ENCODE peak calls at places on chromosomes 16 and 17, in five cellular contexts. One of them, this sample, is unnamed.
A peak's percentile ranks its signal among the peaks of the same experiment; 100 is the strongest.

GRCh38 chr17:30378191-30378796 is 433 bp upstream of the CPD start:
- DNase-seq in WERI-Rb-1: no peak
- DNase-seq in heart left ventricle: peak; percentile 27
- DNase-seq in CD4-positive, CD25-positive, alpha-beta regulatory T cell: peak; percentile 79
- DNase-seq in HCT116: no peak
- DNase-seq in this sample: peak; percentile 53

GRCh38 chr16:11016993-11017392 is 72.6 kb downstream of the CLEC16A start:
- DNase-seq in WERI-Rb-1: no peak
- DNase-seq in heart left ventricle: no peak
- DNase-seq in CD4-positive, CD25-positive, alpha-beta regulatory T cell: peak; percentile 65
- DNase-seq in HCT116: peak; percentile 32
- DNase-seq in this sample: no peak

GRCh38 chr17:54967621-54968258 is 714 bp downstream of the COX11 start:
- DNase-seq in WERI-Rb-1: peak; percentile 39
- DNase-seq in heart left ventricle: no peak
- DNase-seq in CD4-positive, CD25-positive, alpha-beta regulatory T cell: no peak
- DNase-seq in HCT116: peak; percentile 31
- DNase-seq in this sample: peak; percentile 64

GRCh38 chr17:28940675-28941074 is 10.6 kb downstream of the PHF12 start:
- DNase-seq in WERI-Rb-1: no peak
- DNase-seq in heart left ventricle: no peak
- DNase-seq in CD4-positive, CD25-positive, alpha-beta regulatory T cell: no peak
- DNase-seq in HCT116: no peak
- DNase-seq in this sample: no peak

GRCh38 chr17:78864117-78864516 is 23.5 kb upstream of the USP36 start:
- DNase-seq in WERI-Rb-1: no peak
- DNase-seq in heart left ventricle: no peak
- DNase-seq in CD4-positive, CD25-positive, alpha-beta regulatory T cell: no peak
- DNase-seq in HCT116: no peak
- DNase-seq in this sample: no peak

GRCh38 chr17:6239237-6239798 is 169.1 kb downstream of the WSCD1 start:
- DNase-seq in WERI-Rb-1: no peak
- DNase-seq in heart left ventricle: no peak
- DNase-seq in CD4-positive, CD25-positive, alpha-beta regulatory T cell: no peak
- DNase-seq in HCT116: no peak
- DNase-seq in this sample: no peak

GRCh38 chr16:58461056-58461455 is 38.9 kb upstream of the NDRG4 start:
- DNase-seq in WERI-Rb-1: peak; percentile 35
- DNase-seq in heart left ventricle: no peak
- DNase-seq in CD4-positive, CD25-positive, alpha-beta regulatory T cell: no peak
- DNase-seq in HCT116: peak; percentile 27
- DNase-seq in this sample: no peak

GRCh38 chr17:79987187-79987889 is 48.3 kb downstream of the TBC1D16 start:
- DNase-seq in WERI-Rb-1: no peak
- DNase-seq in heart left ventricle: no peak
- DNase-seq in CD4-positive, CD25-positive, alpha-beta regulatory T cell: no peak
- DNase-seq in HCT116: peak; percentile 39
- DNase-seq in this sample: peak; percentile 65

GRCh38 chr17:7558544-7559306 is at the start of gene TNFSF13:
- DNase-seq in WERI-Rb-1: no peak
- DNase-seq in heart left ventricle: no peak
- DNase-seq in CD4-positive, CD25-positive, alpha-beta regulatory T cell: no peak
- DNase-seq in HCT116: no peak
- DNase-seq in this sample: no peak

GRCh38 chr17:76681222-76682137 is 29.3 kb downstream of the MXRA7 start:
- DNase-seq in WERI-Rb-1: peak; percentile 90
- DNase-seq in heart left ventricle: peak; percentile 72
- DNase-seq in CD4-positive, CD25-positive, alpha-beta regulatory T cell: peak; percentile 79
- DNase-seq in HCT116: peak; percentile 56
- DNase-seq in this sample: peak; percentile 91

GRCh38 chr16:30418350-30419181 is 11.2 kb downstream of the ZNF771 start:
- DNase-seq in WERI-Rb-1: no peak
- DNase-seq in heart left ventricle: no peak
- DNase-seq in CD4-positive, CD25-positive, alpha-beta regulatory T cell: no peak
- DNase-seq in HCT116: no peak
- DNase-seq in this sample: no peak

GRCh38 chr16:30416624-30417298 is 9.4 kb downstream of the ZNF771 start:
- DNase-seq in WERI-Rb-1: no peak
- DNase-seq in heart left ventricle: no peak
- DNase-seq in CD4-positive, CD25-positive, alpha-beta regulatory T cell: no peak
- DNase-seq in HCT116: no peak
- DNase-seq in this sample: peak; percentile 50

GRCh38 chr16:30421010-30421409 is 8.8 kb downstream of the DCTPP1 start:
- DNase-seq in WERI-Rb-1: no peak
- DNase-seq in heart left ventricle: no peak
- DNase-seq in CD4-positive, CD25-positive, alpha-beta regulatory T cell: no peak
- DNase-seq in HCT116: no peak
- DNase-seq in this sample: no peak

GRCh38 chr16:30416047-30416603 is 8.7 kb downstream of the ZNF771 start:
- DNase-seq in WERI-Rb-1: no peak
- DNase-seq in heart left ventricle: no peak
- DNase-seq in CD4-positive, CD25-positive, alpha-beta regulatory T cell: no peak
- DNase-seq in HCT116: no peak
- DNase-seq in this sample: no peak

DNA sequence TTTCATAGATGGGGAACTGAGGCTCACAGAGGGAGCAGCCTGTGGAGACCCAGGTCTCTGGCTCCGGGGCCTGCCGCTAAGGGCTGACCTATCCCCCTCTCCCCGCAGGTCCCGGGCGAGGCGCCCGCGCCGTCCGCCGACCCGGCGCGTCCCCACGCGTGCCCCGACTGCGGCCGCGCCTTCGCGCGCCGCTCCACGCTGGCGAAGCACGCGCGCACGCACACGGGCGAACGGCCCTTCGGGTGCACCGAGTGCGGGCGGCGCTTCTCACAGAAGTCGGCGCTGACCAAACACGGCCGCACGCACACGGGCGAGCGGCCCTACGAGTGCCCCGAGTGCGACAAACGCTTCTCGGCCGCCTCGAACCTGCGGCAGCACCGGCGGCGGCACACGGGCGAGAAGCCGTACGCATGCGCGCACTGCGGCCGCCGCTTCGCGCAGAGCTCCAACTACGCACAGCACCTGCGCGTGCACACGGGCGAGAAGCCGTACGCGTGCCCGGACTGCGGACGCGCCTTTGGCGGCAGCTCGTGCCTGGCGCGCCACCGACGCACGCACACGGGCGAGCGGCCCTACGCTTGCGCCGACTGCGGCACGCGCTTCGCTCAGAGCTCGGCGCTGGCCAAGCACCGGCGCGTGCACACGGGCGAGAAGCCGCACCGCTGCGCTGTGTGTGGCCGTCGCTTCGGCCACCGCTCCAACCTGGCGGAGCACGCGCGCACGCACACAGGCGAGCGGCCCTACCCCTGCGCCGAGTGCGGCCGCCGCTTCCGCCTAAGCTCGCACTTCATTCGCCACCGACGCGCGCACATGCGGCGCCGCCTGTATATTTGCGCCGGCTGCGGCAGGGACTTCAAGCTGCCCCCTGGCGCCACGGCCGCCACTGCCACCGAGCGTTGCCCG is 10.3 kb downstream of the ZNF771 start:
- DNase-seq in WERI-Rb-1: peak; percentile 91
- DNase-seq in heart left ventricle: peak; percentile 84
- DNase-seq in CD4-positive, CD25-positive, alpha-beta regulatory T cell: peak; percentile 97
- DNase-seq in HCT116: peak; percentile 91
- DNase-seq in this sample: peak; percentile 96
- H3K4me3 ChIP-seq in WERI-Rb-1: peak overlapping the region; percentile 44
- H3K4me3 ChIP-seq in heart left ventricle: peak overlapping the region; percentile 55
- H3K4me3 ChIP-seq in CD4-positive, CD25-positive, alpha-beta regulatory T cell: peak overlapping the region; percentile 59
- H3K4me3 ChIP-seq in HCT116: peak overlapping the region; percentile 26
- H3K4me3 ChIP-seq in this sample: peak overlapping the region; percentile 60

GRCh38 chr16:86576591-86577313 is 1.6 kb upstream of the FOXL1 start:
- DNase-seq in WERI-Rb-1: no peak
- DNase-seq in heart left ventricle: no peak
- DNase-seq in CD4-positive, CD25-positive, alpha-beta regulatory T cell: no peak
- DNase-seq in HCT116: no peak
- DNase-seq in this sample: peak; percentile 78
- H3K27me3 ChIP-seq in WERI-Rb-1: no peaks in the 10 kb centered on the region
- H3K27me3 ChIP-seq in heart left ventricle: peaks cover 24% of the 10 kb centered on the region
- H3K27me3 ChIP-seq in CD4-positive, CD25-positive, alpha-beta regulatory T cell: peaks cover 9% of the 10 kb centered on the region
- H3K27me3 ChIP-seq in HCT116: no peaks in the 10 kb centered on the region
- H3K27me3 ChIP-seq in this sample: peaks cover 91% of the 10 kb centered on the region

GRCh38 chr16:56281256-56281805 is 90.0 kb downstream of the GNAO1 start:
- DNase-seq in WERI-Rb-1: no peak
- DNase-seq in heart left ventricle: no peak
- DNase-seq in CD4-positive, CD25-positive, alpha-beta regulatory T cell: peak; percentile 5
- DNase-seq in HCT116: no peak
- DNase-seq in this sample: peak; percentile 90
- H3K4me3 ChIP-seq in WERI-Rb-1: no peak overlapping the region
- H3K4me3 ChIP-seq in heart left ventricle: no peak overlapping the region
- H3K4me3 ChIP-seq in CD4-positive, CD25-positive, alpha-beta regulatory T cell: no peak overlapping the region
- H3K4me3 ChIP-seq in HCT116: no peak overlapping the region
- H3K4me3 ChIP-seq in this sample: peak overlapping the region; percentile 18

GRCh38 chr16:241866-242265 is 7.2 kb downstream of the FAM234A start:
- DNase-seq in WERI-Rb-1: no peak
- DNase-seq in heart left ventricle: no peak
- DNase-seq in CD4-positive, CD25-positive, alpha-beta regulatory T cell: no peak
- DNase-seq in HCT116: no peak
- DNase-seq in this sample: no peak
- H3K27me3 ChIP-seq in WERI-Rb-1: no peaks in the 10 kb centered on the region
- H3K27me3 ChIP-seq in heart left ventricle: no peaks in the 10 kb centered on the region
- H3K27me3 ChIP-seq in CD4-positive, CD25-positive, alpha-beta regulatory T cell: no peaks in the 10 kb centered on the region
- H3K27me3 ChIP-seq in HCT116: no peaks in the 10 kb centered on the region
- H3K27me3 ChIP-seq in this sample: no peaks in the 10 kb centered on the region

GRCh38 chr16:89257757-89258465 is 40.4 kb downstream of the ZNF778 start:
- DNase-seq in WERI-Rb-1: no peak
- DNase-seq in heart left ventricle: no peak
- DNase-seq in CD4-positive, CD25-positive, alpha-beta regulatory T cell: no peak
- DNase-seq in HCT116: no peak
- DNase-seq in this sample: peak; percentile 76
- H3K4me3 ChIP-seq in WERI-Rb-1: no peak overlapping the region
- H3K4me3 ChIP-seq in heart left ventricle: no peak overlapping the region
- H3K4me3 ChIP-seq in CD4-positive, CD25-positive, alpha-beta regulatory T cell: no peak overlapping the region
- H3K4me3 ChIP-seq in HCT116: no peak overlapping the region
- H3K4me3 ChIP-seq in this sample: peak overlapping the region; percentile 53

This sample was measured in H7.